ENCODE peak calls at places on chromosomes 3 and 15, in four cellular contexts. J is CD8-positive, alpha-beta T cell; W is MCF 10A; G is stimulated activated CD4-positive, alpha-beta T cell treated with anti-CD3 and anti-CD28 coated beads, TNF-alpha, amount 100 ng/mL, for 4 hours. C is an unnamed sample.

GRCh38 chr3:194976813-194977322 is 291.2 kb downstream of the FAM43A start:
- DNase-seq in G (no peak), W (no peak), J (no peak), C (no peak)

GRCh38 chr3:194633349-194634004 is at the start of gene TMEM44:
- DNase-seq in G (peak; percentile 25), J (peak; percentile 72), W (peak; percentile 77), C (peak; percentile 33)

GRCh38 chr3:134645515-134645914 is 5.3 kb downstream of the KY start:
- DNase-seq in G (no peak), W (no peak), J (no peak), C (no peak)

GRCh38 chr3:52561028-52561749 is 24.8 kb downstream of the UQCC5 start:
- DNase-seq in J (no peak), G (no peak), W (no peak), C (no peak)

GRCh38 chr3:23580337-23580736 is 225.4 kb upstream of the UBE2E1 start:
- DNase-seq in G (no peak), W (peak; percentile 83), J (no peak), C (no peak)

GRCh38 chr3:194870394-194871110 is 184.9 kb downstream of the FAM43A start:
- DNase-seq in J (no peak), W (peak; percentile 94), G (no peak), C (no peak)

GRCh38 chr3:189937302-189938255 is 183.1 kb downstream of the P3H2 start:
- DNase-seq in J (no peak), G (no peak), W (peak; percentile 100), C (no peak)

GRCh38 chr15:56739964-56740640 is 6.8 kb upstream of the ZNF280D start:
- DNase-seq in J (no peak), W (peak; percentile 9), G (no peak), C (no peak)

GRCh38 chr3:56864090-56864489 is 62.3 kb upstream of the ARHGEF3 start:
- DNase-seq in J (no peak), G (no peak), W (no peak), C (no peak)

GRCh38 chr3:186790261-186790981 is 7.0 kb downstream of the EIF4A2 start:
- DNase-seq in J (no peak), G (no peak), W (peak; percentile 73), C (no peak)

GRCh38 chr3:172524611-172525010 is 1.4 kb upstream of the TNFSF10 start:
- DNase-seq in G (no peak), J (no peak), W (no peak), C (no peak)